ENCODE peak calls at places on chromosomes 13 and 19, in five cellular contexts. O, W, G, H and C are unnamed samples.

GRCh38 chr13:104987621-104988020 is 1547.8 kb downstream of the EFNB2 start:
- DNase-seq in W (no peak), H (no peak), O (no peak), G (no peak), C (no peak)

GRCh38 chr13:72424059-72424458 is 303.4 kb downstream of the MZT1 start:
- DNase-seq in G (peak), H (no peak), O (no peak), W (no peak), C (no peak)

GRCh38 chr19:41350735-41351338 is 2.9 kb downstream of the TGFB1 start:
- DNase-seq in W (no peak), O (no peak), G (no peak), H (peak), C (no peak)

GRCh38 chr13:112940236-112940635 is 28.8 kb upstream of the MCF2L start:
- DNase-seq in O (no peak), G (no peak), W (no peak), H (no peak), C (no peak)

GRCh38 chr19:49116544-49116943 is 2.4 kb downstream of the LIN7B start:
- DNase-seq in G (no peak), H (no peak), W (no peak), O (no peak), C (no peak)

GRCh38 chr19:30672926-30673325 is 300.7 kb downstream of the ZNF536 start:
- DNase-seq in G (no peak), H (no peak), W (no peak), O (no peak), C (no peak)

GRCh38 chr13:38656699-38657098 is 30.2 kb upstream of the FREM2 start:
- DNase-seq in H (no peak), G (no peak), W (no peak), O (no peak), C (peak)

GRCh38 chr19:48777720-48778119 is 22.4 kb downstream of the FGF21 start:
- DNase-seq in W (no peak), H (no peak), G (no peak), O (no peak), C (no peak)

GRCh38 chr13:41345921-41346589 is 35.0 kb downstream of the NAA16 start:
- DNase-seq in O (no peak), H (peak), W (no peak), G (no peak), C (no peak)

GRCh38 chr19:46970815-46971214 is 48.8 kb upstream of the NPAS1 start:
- DNase-seq in W (no peak), G (no peak), H (peak), O (no peak), C (no peak)

GRCh38 chr13:33543631-33544030 is 258.1 kb upstream of the STARD13 start:
- DNase-seq in W (no peak), H (no peak), O (no peak), G (peak), C (peak)

GRCh38 chr19:46015080-46015960 is 7.5 kb downstream of the PGLYRP1 start:
- DNase-seq in O (peak), H (no peak), W (peak), G (peak), C (peak)